ENCODE peak calls at places on chromosomes 6 and 20, in seven cellular contexts. U is GM20000, X is upper lobe of left lung, K is cardiac muscle cell, F is neural progenitor cell, S is AG04450, N is fibroblast of pulmonary artery. T is an unnamed sample.

GRCh38 chr20:41046716-41047115 is 18.1 kb downstream of the TOP1 start:
- DNase-seq in U (no peak), X (no peak), K (no peak), F (no peak), S (no peak), N (no peak), T (no peak)

GRCh38 chr20:32672982-32673727 is 586 bp downstream of the C20orf203 start:
- DNase-seq in U (peak; percentile 71), X (peak; percentile 69), K (no peak), F (no peak), S (no peak), N (no peak), T (peak; percentile 36)

GRCh38 chr20:57473246-57474042 is 51.5 kb downstream of the CTCFL start:
- DNase-seq in U (peak; percentile 73), X (no peak), K (peak; percentile 34), F (no peak), S (no peak), N (peak; percentile 29), T (peak; percentile 44)

GRCh38 chr6:10412165-10412947 is 2.5 kb downstream of the TFAP2A start:
- DNase-seq in U (peak; percentile 80), X (peak; percentile 89), K (peak; percentile 71), F (peak; percentile 73), S (peak; percentile 33), N (peak; percentile 75), T (no peak)

GRCh38 chr6:137783640-137784198 is 83.3 kb upstream of the TNFAIP3 start:
- DNase-seq in U (no peak), X (no peak), K (peak; percentile 50), F (no peak), S (no peak), N (peak; percentile 48), T (no peak)

GRCh38 chr6:75101896-75102680 is 103.8 kb downstream of the COL12A1 start:
- DNase-seq in U (no peak), X (no peak), K (peak; percentile 65), F (no peak), S (no peak), N (peak; percentile 77), T (no peak)

GRCh38 chr6:79420054-79420453 is 117.2 kb downstream of the LCA5 start:
- DNase-seq in U (no peak), X (no peak), K (no peak), F (no peak), S (no peak), N (no peak), T (no peak)

GRCh38 chr6:13318821-13319220 is 9.5 kb downstream of the TBC1D7 start:
- DNase-seq in U (no peak), X (no peak), K (no peak), F (no peak), S (no peak), N (no peak), T (no peak)

GRCh38 chr6:67966830-67967229 is 668.3 kb upstream of the ADGRB3 start:
- DNase-seq in U (no peak), X (no peak), K (no peak), F (no peak), S (no peak), N (no peak), T (no peak)

DNA sequence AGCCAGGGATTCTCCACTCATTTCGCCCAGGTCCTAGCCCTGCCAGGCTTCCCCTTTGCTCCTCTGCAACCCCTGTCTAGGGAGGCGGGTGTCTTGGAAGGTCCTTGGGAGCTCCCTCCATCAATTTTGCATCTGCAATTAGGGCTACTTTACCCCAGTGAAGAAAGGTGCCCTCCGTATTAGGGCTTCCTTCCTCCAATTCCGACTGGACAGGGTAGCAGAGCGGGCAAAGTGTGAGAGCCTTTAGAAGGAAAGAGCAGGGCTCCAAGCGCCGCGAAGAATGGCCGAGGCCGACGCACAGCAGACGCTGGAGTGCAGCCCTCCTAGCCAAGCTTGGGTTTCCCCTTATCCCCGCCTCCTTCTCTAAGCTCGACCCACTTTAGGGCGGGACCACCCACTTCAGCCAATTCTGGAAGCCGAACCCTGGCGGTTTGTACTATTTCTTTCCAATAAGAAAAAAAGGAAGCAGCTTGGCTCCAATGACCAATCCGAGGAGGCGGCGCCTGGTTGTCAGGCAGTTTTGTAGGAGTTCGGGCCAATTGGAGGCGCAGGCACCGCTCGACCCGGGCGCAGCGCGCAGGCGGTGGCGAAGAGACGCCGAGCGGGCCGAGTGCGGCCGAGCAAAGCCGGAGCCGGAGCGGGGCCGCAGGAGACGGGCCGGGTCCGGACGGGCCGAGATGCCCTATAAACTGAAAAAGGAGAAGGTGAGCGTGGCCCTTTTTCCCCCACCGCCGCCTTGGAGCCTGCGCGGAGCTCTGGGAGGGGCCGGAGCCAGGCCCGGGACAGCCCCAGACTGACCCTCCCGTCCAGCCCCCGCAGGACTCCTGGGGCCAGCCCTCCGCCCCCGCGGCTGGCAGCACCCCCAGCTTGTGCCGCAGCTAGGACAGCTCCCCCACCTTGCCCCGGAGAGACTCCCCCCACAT is at the start of gene PPP2R5D:
- DNase-seq in U (peak; percentile 97), X (peak; percentile 96), K (peak; percentile 99), F (peak; percentile 99), S (peak; percentile 96), N (peak; percentile 99), T (peak; percentile 94)
- TF ChIP-seq CTCF in U (no peak), X (no peak), K (no peak), F (no peak), S (no peak), N (no peak), T (no peak)

DNA sequence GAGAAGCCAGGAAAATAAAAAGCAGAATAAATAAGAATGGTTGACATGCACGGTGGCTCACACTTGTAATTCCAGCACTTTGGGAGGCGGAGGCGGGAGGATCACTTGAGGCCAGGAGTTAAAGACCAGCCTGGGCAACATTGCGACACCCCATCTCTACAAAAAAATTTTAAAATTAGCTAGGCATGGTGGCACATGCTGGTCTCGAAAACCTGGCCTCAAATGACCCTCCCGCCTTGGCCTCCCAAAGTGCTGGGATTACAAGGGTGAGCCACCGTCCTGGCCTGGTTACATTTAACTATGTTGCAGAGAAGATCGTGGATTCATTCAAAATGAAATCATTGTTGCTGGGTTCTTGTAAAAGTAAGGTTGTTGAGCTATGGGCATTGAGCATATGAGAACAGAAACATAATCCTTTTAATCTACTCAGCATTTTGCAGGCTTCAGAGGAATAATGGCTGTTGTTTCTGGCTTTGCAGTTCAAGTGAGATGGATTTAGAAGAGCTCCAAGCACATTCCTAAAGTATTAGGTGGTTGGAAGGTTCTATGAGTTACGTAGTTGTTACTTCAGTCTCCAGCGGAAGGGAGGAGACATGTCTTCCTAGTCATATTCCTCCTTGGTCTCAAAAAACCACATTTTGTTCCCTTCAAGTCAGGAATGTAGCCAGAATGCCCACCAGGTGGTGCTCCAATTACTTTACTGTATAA is 45.6 kb upstream of the RAB23 start:
- DNase-seq in U (peak; percentile 25), X (no peak), K (peak; percentile 97), F (peak; percentile 45), S (peak; percentile 96), N (peak; percentile 99), T (no peak)
- TF ChIP-seq CTCF in U (peak; percentile 21), X (no peak), K (peak; percentile 65), F (peak; percentile 62), S (peak; percentile 57), N (peak; percentile 68), T (peak; percentile 34)

GRCh38 chr6:111727798-111728197 is 122.1 kb upstream of the TRAF3IP2 start:
- DNase-seq in U (no peak), X (no peak), K (peak; percentile 69), F (no peak), S (no peak), N (peak; percentile 46), T (no peak)
- TF ChIP-seq CTCF in U (no peak), X (peak; percentile 26), K (peak; percentile 44), F (peak; percentile 44), S (peak; percentile 50), N (peak; percentile 42), T (no peak)

GRCh38 chr6:26087284-26088115 is at the start of gene HFE:
- DNase-seq in U (peak; percentile 27), X (peak; percentile 88), K (peak; percentile 68), F (peak; percentile 50), S (no peak), N (peak; percentile 60), T (no peak)
- TF ChIP-seq CTCF in U (no peak), X (peak; percentile 15), K (peak; percentile 20), F (peak; percentile 26), S (peak; percentile 24), N (peak; percentile 12), T (no peak)

GRCh38 chr6:60643870-60644269 is 1642.2 kb downstream of the KHDRBS2 start:
- DNase-seq in U (no peak), X (no peak), K (no peak), F (peak; percentile 2), S (no peak), N (no peak), T (no peak)
- TF ChIP-seq CTCF in U (no peak), X (no peak), K (no peak), F (no peak), S (no peak), N (no peak), T (no peak)